ENCODE peak calls at places on chromosomes 2 and 18, in four cellular contexts. One of them, this sample, is unnamed.

GRCh38 chr2:191728710-191729597 is 51.0 kb downstream of the NABP1 start:
- DNase-seq in T-cell: no peak
- DNase-seq in HAP-1: no peak
- DNase-seq in NCI-H460: no peak
- DNase-seq in this sample: no peak

GRCh38 chr2:23037596-23037995 is 347.4 kb upstream of the KLHL29 start:
- DNase-seq in T-cell: no peak
- DNase-seq in HAP-1: no peak
- DNase-seq in NCI-H460: no peak
- DNase-seq in this sample: peak

GRCh38 chr18:35935805-35936204 is 36.7 kb upstream of the RMP24 start:
- DNase-seq in T-cell: no peak
- DNase-seq in HAP-1: no peak
- DNase-seq in NCI-H460: no peak
- DNase-seq in this sample: no peak

GRCh38 chr2:2222931-2223330 is 108.1 kb downstream of the MYT1L start:
- DNase-seq in T-cell: no peak
- DNase-seq in HAP-1: no peak
- DNase-seq in NCI-H460: no peak
- DNase-seq in this sample: no peak

GRCh38 chr2:135913726-135914365 is 37.6 kb upstream of the MCM6 start:
- DNase-seq in T-cell: no peak
- DNase-seq in HAP-1: peak
- DNase-seq in NCI-H460: peak
- DNase-seq in this sample: peak

GRCh38 chr2:159617651-159618050 is 1.3 kb upstream of the BAZ2B start:
- DNase-seq in T-cell: no peak
- DNase-seq in HAP-1: peak
- DNase-seq in NCI-H460: no peak
- DNase-seq in this sample: no peak

GRCh38 chr2:3217646-3218045 is 160.0 kb downstream of the EIPR1 start:
- DNase-seq in T-cell: no peak
- DNase-seq in HAP-1: no peak
- DNase-seq in NCI-H460: no peak
- DNase-seq in this sample: no peak

GRCh38 chr2:67240507-67240906 is 156.6 kb upstream of the ETAA1 start:
- DNase-seq in T-cell: no peak
- DNase-seq in HAP-1: no peak
- DNase-seq in NCI-H460: no peak
- DNase-seq in this sample: no peak

GRCh38 chr2:197207106-197207505 is 103.5 kb downstream of the ANKRD44 start:
- DNase-seq in T-cell: no peak
- DNase-seq in HAP-1: no peak
- DNase-seq in NCI-H460: no peak
- DNase-seq in this sample: no peak

GRCh38 chr18:3452750-3453539 is 3.0 kb downstream of the TGIF1 start:
- DNase-seq in T-cell: no peak
- DNase-seq in HAP-1: peak
- DNase-seq in NCI-H460: no peak
- DNase-seq in this sample: no peak

GRCh38 chr2:10971855-10972348 is 60.2 kb downstream of the KCNF1 start:
- DNase-seq in T-cell: no peak
- DNase-seq in HAP-1: no peak
- DNase-seq in NCI-H460: no peak
- DNase-seq in this sample: no peak

GRCh38 chr2:121502246-121502645 is 28.4 kb upstream of the RNU4ATAC start:
- DNase-seq in T-cell: no peak
- DNase-seq in HAP-1: no peak
- DNase-seq in NCI-H460: no peak
- DNase-seq in this sample: no peak

GRCh38 chr18:34929336-34929780 is 111.9 kb upstream of the MAPRE2 start:
- DNase-seq in T-cell: no peak
- DNase-seq in HAP-1: no peak
- DNase-seq in NCI-H460: peak
- DNase-seq in this sample: peak

GRCh38 chr18:11310476-11311086 is 161.2 kb upstream of the PIEZO2 start:
- DNase-seq in T-cell: no peak
- DNase-seq in HAP-1: peak
- DNase-seq in NCI-H460: peak
- DNase-seq in this sample: no peak

GRCh38 chr2:109497447-109497846 is 116.3 kb downstream of the SEPTIN10 start:
- DNase-seq in T-cell: no peak
- DNase-seq in HAP-1: no peak
- DNase-seq in NCI-H460: no peak
- DNase-seq in this sample: peak

GRCh38 chr2:67871696-67872320 is 191.0 kb downstream of the C1D start:
- DNase-seq in T-cell: no peak
- DNase-seq in HAP-1: no peak
- DNase-seq in NCI-H460: no peak
- DNase-seq in this sample: peak

GRCh38 chr2:6973895-6974545 is 56.8 kb downstream of the RNF144A start:
- DNase-seq in T-cell: no peak
- DNase-seq in HAP-1: no peak
- DNase-seq in NCI-H460: no peak
- DNase-seq in this sample: no peak

GRCh38 chr2:168208652-168209051 is 38.7 kb downstream of the STK39 start:
- DNase-seq in T-cell: no peak
- DNase-seq in HAP-1: no peak
- DNase-seq in NCI-H460: no peak
- DNase-seq in this sample: no peak

GRCh38 chr2:186887107-186888090 is 38.4 kb upstream of the ZSWIM2 start:
- DNase-seq in T-cell: no peak
- DNase-seq in HAP-1: no peak
- DNase-seq in NCI-H460: no peak
- DNase-seq in this sample: no peak

GRCh38 chr2:238689331-238689730 is 158.6 kb upstream of the TWIST2 start:
- DNase-seq in T-cell: no peak
- DNase-seq in HAP-1: no peak
- DNase-seq in NCI-H460: no peak
- DNase-seq in this sample: no peak

GRCh38 chr18:29588446-29589100 is 1411.6 kb upstream of the CDH2 start:
- DNase-seq in T-cell: no peak
- DNase-seq in HAP-1: no peak
- DNase-seq in NCI-H460: no peak
- DNase-seq in this sample: no peak

GRCh38 chr2:235611337-235611736 is 117.5 kb downstream of the AGAP1 start:
- DNase-seq in T-cell: no peak
- DNase-seq in HAP-1: no peak
- DNase-seq in NCI-H460: no peak
- DNase-seq in this sample: no peak

GRCh38 chr2:205614965-205615364 is 67.3 kb upstream of the NRP2 start:
- DNase-seq in T-cell: no peak
- DNase-seq in HAP-1: no peak
- DNase-seq in NCI-H460: no peak
- DNase-seq in this sample: no peak

GRCh38 chr2:24201496-24201895 is 26.6 kb downstream of the FAM228A start:
- DNase-seq in T-cell: no peak
- DNase-seq in HAP-1: no peak
- DNase-seq in NCI-H460: no peak
- DNase-seq in this sample: no peak

GRCh38 chr2:190867182-190867581 is 13.4 kb upstream of the GLS start:
- DNase-seq in T-cell: no peak
- DNase-seq in HAP-1: no peak
- DNase-seq in NCI-H460: no peak
- DNase-seq in this sample: no peak

GRCh38 chr2:101380376-101380775 is 6.9 kb downstream of the CREG2 start:
- DNase-seq in T-cell: no peak
- DNase-seq in HAP-1: no peak
- DNase-seq in NCI-H460: no peak
- DNase-seq in this sample: no peak

GRCh38 chr2:211766689-211767088 is 771.9 kb downstream of the ERBB4 start:
- DNase-seq in T-cell: no peak
- DNase-seq in HAP-1: no peak
- DNase-seq in NCI-H460: no peak
- DNase-seq in this sample: no peak

GRCh38 chr2:173555833-173556232 is 201.2 kb downstream of the CDCA7 start:
- DNase-seq in T-cell: no peak
- DNase-seq in HAP-1: peak
- DNase-seq in NCI-H460: no peak
- DNase-seq in this sample: no peak

GRCh38 chr18:10321987-10322386 is 132.4 kb upstream of the APCDD1 start:
- DNase-seq in T-cell: no peak
- DNase-seq in HAP-1: no peak
- DNase-seq in NCI-H460: no peak
- DNase-seq in this sample: no peak

This sample was measured in COLO829.